ENCODE peak calls at places on chromosome 1, in four cellular contexts. One of them, this sample, is unnamed.

GRCh38 chr1:3012511-3013291 is 8.6 kb upstream of the ACTRT2 start:
- DNase-seq in ecto neural progenitor cell: peak; percentile 80
- DNase-seq in stimulated activated CD4-positive, alpha-beta T cell treated with anti-CD3 and anti-CD28 coated beads, Interleukin-12 subunit alpha, Interleukin-12 subunit beta, amount 100 ng/mL, for 4 hours: peak; percentile 63
- DNase-seq in NCI-H510A treated with DMSO at 0.1 percent for 48 hours: no peak
- DNase-seq in this sample: no peak

GRCh38 chr1:153032677-153033308 is 1.8 kb downstream of the SPRR1B start:
- DNase-seq in ecto neural progenitor cell: no peak
- DNase-seq in stimulated activated CD4-positive, alpha-beta T cell treated with anti-CD3 and anti-CD28 coated beads, Interleukin-12 subunit alpha, Interleukin-12 subunit beta, amount 100 ng/mL, for 4 hours: no peak
- DNase-seq in NCI-H510A treated with DMSO at 0.1 percent for 48 hours: no peak
- DNase-seq in this sample: no peak

GRCh38 chr1:77639557-77640069 is 42.8 kb downstream of the ZZZ3 start:
- DNase-seq in NCI-H510A treated with DMSO at 0.1 percent for 48 hours: no peak
- DNase-seq in ecto neural progenitor cell: no peak
- DNase-seq in stimulated activated CD4-positive, alpha-beta T cell treated with anti-CD3 and anti-CD28 coated beads, Interleukin-12 subunit alpha, Interleukin-12 subunit beta, amount 100 ng/mL, for 4 hours: no peak
- DNase-seq in this sample: no peak

GRCh38 chr1:10544239-10544638 is 69.5 kb downstream of the PEX14 start:
- DNase-seq in NCI-H510A treated with DMSO at 0.1 percent for 48 hours: no peak
- DNase-seq in ecto neural progenitor cell: no peak
- DNase-seq in stimulated activated CD4-positive, alpha-beta T cell treated with anti-CD3 and anti-CD28 coated beads, Interleukin-12 subunit alpha, Interleukin-12 subunit beta, amount 100 ng/mL, for 4 hours: no peak
- DNase-seq in this sample: no peak

GRCh38 chr1:24881034-24881433 is 49.0 kb downstream of the RUNX3 start:
- DNase-seq in ecto neural progenitor cell: no peak
- DNase-seq in stimulated activated CD4-positive, alpha-beta T cell treated with anti-CD3 and anti-CD28 coated beads, Interleukin-12 subunit alpha, Interleukin-12 subunit beta, amount 100 ng/mL, for 4 hours: no peak
- DNase-seq in NCI-H510A treated with DMSO at 0.1 percent for 48 hours: no peak
- DNase-seq in this sample: no peak

GRCh38 chr1:82565146-82565545 is 764.4 kb downstream of the ADGRL2 start:
- DNase-seq in NCI-H510A treated with DMSO at 0.1 percent for 48 hours: no peak
- DNase-seq in stimulated activated CD4-positive, alpha-beta T cell treated with anti-CD3 and anti-CD28 coated beads, Interleukin-12 subunit alpha, Interleukin-12 subunit beta, amount 100 ng/mL, for 4 hours: no peak
- DNase-seq in ecto neural progenitor cell: no peak
- DNase-seq in this sample: no peak

GRCh38 chr1:14815175-14815882 is 216.8 kb downstream of the KAZN start:
- DNase-seq in ecto neural progenitor cell: no peak
- DNase-seq in NCI-H510A treated with DMSO at 0.1 percent for 48 hours: peak; percentile 59
- DNase-seq in stimulated activated CD4-positive, alpha-beta T cell treated with anti-CD3 and anti-CD28 coated beads, Interleukin-12 subunit alpha, Interleukin-12 subunit beta, amount 100 ng/mL, for 4 hours: no peak
- DNase-seq in this sample: no peak

GRCh38 chr1:229058111-229058551 is 212.8 kb upstream of the RAB4A start:
- DNase-seq in NCI-H510A treated with DMSO at 0.1 percent for 48 hours: peak; percentile 80
- DNase-seq in ecto neural progenitor cell: no peak
- DNase-seq in stimulated activated CD4-positive, alpha-beta T cell treated with anti-CD3 and anti-CD28 coated beads, Interleukin-12 subunit alpha, Interleukin-12 subunit beta, amount 100 ng/mL, for 4 hours: peak; percentile 23
- DNase-seq in this sample: no peak

GRCh38 chr1:39571178-39571483 is 5.5 kb downstream of the PABPC4 start:
- DNase-seq in stimulated activated CD4-positive, alpha-beta T cell treated with anti-CD3 and anti-CD28 coated beads, Interleukin-12 subunit alpha, Interleukin-12 subunit beta, amount 100 ng/mL, for 4 hours: no peak
- DNase-seq in NCI-H510A treated with DMSO at 0.1 percent for 48 hours: no peak
- DNase-seq in ecto neural progenitor cell: no peak
- DNase-seq in this sample: no peak

GRCh38 chr1:156157506-156157905 is 4.1 kb downstream of the SEMA4A start:
- DNase-seq in stimulated activated CD4-positive, alpha-beta T cell treated with anti-CD3 and anti-CD28 coated beads, Interleukin-12 subunit alpha, Interleukin-12 subunit beta, amount 100 ng/mL, for 4 hours: no peak
- DNase-seq in NCI-H510A treated with DMSO at 0.1 percent for 48 hours: no peak
- DNase-seq in ecto neural progenitor cell: no peak
- DNase-seq in this sample: no peak

GRCh38 chr1:117584181-117584580 is 21.7 kb upstream of the TENT5C start:
- DNase-seq in stimulated activated CD4-positive, alpha-beta T cell treated with anti-CD3 and anti-CD28 coated beads, Interleukin-12 subunit alpha, Interleukin-12 subunit beta, amount 100 ng/mL, for 4 hours: no peak
- DNase-seq in NCI-H510A treated with DMSO at 0.1 percent for 48 hours: no peak
- DNase-seq in ecto neural progenitor cell: no peak
- DNase-seq in this sample: no peak

GRCh38 chr1:51738681-51739080 is 121.8 kb downstream of the OSBPL9 start:
- DNase-seq in NCI-H510A treated with DMSO at 0.1 percent for 48 hours: no peak
- DNase-seq in stimulated activated CD4-positive, alpha-beta T cell treated with anti-CD3 and anti-CD28 coated beads, Interleukin-12 subunit alpha, Interleukin-12 subunit beta, amount 100 ng/mL, for 4 hours: no peak
- DNase-seq in ecto neural progenitor cell: no peak
- DNase-seq in this sample: no peak

GRCh38 chr1:232260861-232261260 is 369.1 kb downstream of the SIPA1L2 start:
- DNase-seq in stimulated activated CD4-positive, alpha-beta T cell treated with anti-CD3 and anti-CD28 coated beads, Interleukin-12 subunit alpha, Interleukin-12 subunit beta, amount 100 ng/mL, for 4 hours: no peak
- DNase-seq in ecto neural progenitor cell: no peak
- DNase-seq in NCI-H510A treated with DMSO at 0.1 percent for 48 hours: peak; percentile 5
- DNase-seq in this sample: no peak

GRCh38 chr1:207935166-207935583 is 24.2 kb upstream of the CD34 start:
- DNase-seq in NCI-H510A treated with DMSO at 0.1 percent for 48 hours: no peak
- DNase-seq in stimulated activated CD4-positive, alpha-beta T cell treated with anti-CD3 and anti-CD28 coated beads, Interleukin-12 subunit alpha, Interleukin-12 subunit beta, amount 100 ng/mL, for 4 hours: no peak
- DNase-seq in ecto neural progenitor cell: no peak
- DNase-seq in this sample: no peak

GRCh38 chr1:194295690-194296089 is 1109.3 kb upstream of the B3GALT2 start:
- DNase-seq in NCI-H510A treated with DMSO at 0.1 percent for 48 hours: peak; percentile 80
- DNase-seq in ecto neural progenitor cell: no peak
- DNase-seq in stimulated activated CD4-positive, alpha-beta T cell treated with anti-CD3 and anti-CD28 coated beads, Interleukin-12 subunit alpha, Interleukin-12 subunit beta, amount 100 ng/mL, for 4 hours: no peak
- DNase-seq in this sample: no peak

GRCh38 chr1:52917156-52917555 is 4.4 kb downstream of the ECHDC2 start:
- DNase-seq in NCI-H510A treated with DMSO at 0.1 percent for 48 hours: no peak
- DNase-seq in ecto neural progenitor cell: no peak
- DNase-seq in stimulated activated CD4-positive, alpha-beta T cell treated with anti-CD3 and anti-CD28 coated beads, Interleukin-12 subunit alpha, Interleukin-12 subunit beta, amount 100 ng/mL, for 4 hours: no peak
- DNase-seq in this sample: no peak

GRCh38 chr1:14113841-14114567 is 414.0 kb downstream of the PRDM2 start:
- DNase-seq in stimulated activated CD4-positive, alpha-beta T cell treated with anti-CD3 and anti-CD28 coated beads, Interleukin-12 subunit alpha, Interleukin-12 subunit beta, amount 100 ng/mL, for 4 hours: no peak
- DNase-seq in ecto neural progenitor cell: peak; percentile 70
- DNase-seq in NCI-H510A treated with DMSO at 0.1 percent for 48 hours: peak; percentile 94
- DNase-seq in this sample: no peak

GRCh38 chr1:207388721-207389120 is 65.4 kb upstream of the CR2 start:
- DNase-seq in ecto neural progenitor cell: no peak
- DNase-seq in stimulated activated CD4-positive, alpha-beta T cell treated with anti-CD3 and anti-CD28 coated beads, Interleukin-12 subunit alpha, Interleukin-12 subunit beta, amount 100 ng/mL, for 4 hours: no peak
- DNase-seq in NCI-H510A treated with DMSO at 0.1 percent for 48 hours: no peak
- DNase-seq in this sample: no peak

GRCh38 chr1:59924653-59925052 is 1.9 kb downstream of the CYP2J2 start:
- DNase-seq in NCI-H510A treated with DMSO at 0.1 percent for 48 hours: no peak
- DNase-seq in stimulated activated CD4-positive, alpha-beta T cell treated with anti-CD3 and anti-CD28 coated beads, Interleukin-12 subunit alpha, Interleukin-12 subunit beta, amount 100 ng/mL, for 4 hours: no peak
- DNase-seq in ecto neural progenitor cell: no peak
- DNase-seq in this sample: no peak

GRCh38 chr1:62685431-62685859 is 2.7 kb downstream of the DOCK7 start:
- DNase-seq in ecto neural progenitor cell: no peak
- DNase-seq in stimulated activated CD4-positive, alpha-beta T cell treated with anti-CD3 and anti-CD28 coated beads, Interleukin-12 subunit alpha, Interleukin-12 subunit beta, amount 100 ng/mL, for 4 hours: no peak
- DNase-seq in NCI-H510A treated with DMSO at 0.1 percent for 48 hours: no peak
- DNase-seq in this sample: no peak

GRCh38 chr1:150017206-150017750 is 6.8 kb upstream of the OTUD7B start:
- DNase-seq in NCI-H510A treated with DMSO at 0.1 percent for 48 hours: no peak
- DNase-seq in stimulated activated CD4-positive, alpha-beta T cell treated with anti-CD3 and anti-CD28 coated beads, Interleukin-12 subunit alpha, Interleukin-12 subunit beta, amount 100 ng/mL, for 4 hours: no peak
- DNase-seq in ecto neural progenitor cell: no peak
- DNase-seq in this sample: peak; percentile 62

GRCh38 chr1:58848818-58849411 is 65.1 kb upstream of the JUN start:
- DNase-seq in stimulated activated CD4-positive, alpha-beta T cell treated with anti-CD3 and anti-CD28 coated beads, Interleukin-12 subunit alpha, Interleukin-12 subunit beta, amount 100 ng/mL, for 4 hours: no peak
- DNase-seq in ecto neural progenitor cell: no peak
- DNase-seq in NCI-H510A treated with DMSO at 0.1 percent for 48 hours: no peak
- DNase-seq in this sample: peak; percentile 16

GRCh38 chr1:17365271-17365670 is 6.7 kb upstream of the PADI6 start:
- DNase-seq in stimulated activated CD4-positive, alpha-beta T cell treated with anti-CD3 and anti-CD28 coated beads, Interleukin-12 subunit alpha, Interleukin-12 subunit beta, amount 100 ng/mL, for 4 hours: no peak
- DNase-seq in ecto neural progenitor cell: no peak
- DNase-seq in NCI-H510A treated with DMSO at 0.1 percent for 48 hours: no peak
- DNase-seq in this sample: no peak

GRCh38 chr1:11563560-11564069 is 84.7 kb downstream of the DISP3 start:
- DNase-seq in stimulated activated CD4-positive, alpha-beta T cell treated with anti-CD3 and anti-CD28 coated beads, Interleukin-12 subunit alpha, Interleukin-12 subunit beta, amount 100 ng/mL, for 4 hours: no peak
- DNase-seq in NCI-H510A treated with DMSO at 0.1 percent for 48 hours: peak; percentile 83
- DNase-seq in ecto neural progenitor cell: peak; percentile 73
- DNase-seq in this sample: no peak

GRCh38 chr1:200198247-200198646 is 170.7 kb downstream of the NR5A2 start:
- DNase-seq in ecto neural progenitor cell: no peak
- DNase-seq in NCI-H510A treated with DMSO at 0.1 percent for 48 hours: peak; percentile 7
- DNase-seq in stimulated activated CD4-positive, alpha-beta T cell treated with anti-CD3 and anti-CD28 coated beads, Interleukin-12 subunit alpha, Interleukin-12 subunit beta, amount 100 ng/mL, for 4 hours: no peak
- DNase-seq in this sample: no peak

GRCh38 chr1:43271186-43272118 is 1.7 kb downstream of the TMEM125 start:
- DNase-seq in stimulated activated CD4-positive, alpha-beta T cell treated with anti-CD3 and anti-CD28 coated beads, Interleukin-12 subunit alpha, Interleukin-12 subunit beta, amount 100 ng/mL, for 4 hours: no peak
- DNase-seq in NCI-H510A treated with DMSO at 0.1 percent for 48 hours: no peak
- DNase-seq in ecto neural progenitor cell: peak; percentile 42
- DNase-seq in this sample: no peak

GRCh38 chr1:15177710-15178166 is 24.2 kb downstream of the TMEM51 start:
- DNase-seq in stimulated activated CD4-positive, alpha-beta T cell treated with anti-CD3 and anti-CD28 coated beads, Interleukin-12 subunit alpha, Interleukin-12 subunit beta, amount 100 ng/mL, for 4 hours: no peak
- DNase-seq in ecto neural progenitor cell: no peak
- DNase-seq in NCI-H510A treated with DMSO at 0.1 percent for 48 hours: no peak
- DNase-seq in this sample: no peak

This sample was measured in left colon.